ENCODE peak calls at places on chromosomes 3 and 15, in four cellular contexts. H is right cardiac atrium, Q is small intestine, K is Peyer's patch. U is an unnamed sample.

GRCh38 chr3:85360742-85361387 is 402.1 kb downstream of the CADM2 start:
- DNase-seq in Q (peak), H (no peak), K (no peak), U (peak)

GRCh38 chr3:59212128-59212764 is 162.4 kb upstream of the CFAP20DC start:
- DNase-seq in Q (peak), K (no peak), H (no peak), U (no peak)

GRCh38 chr3:62201438-62202035 is 171.8 kb downstream of the FEZF2 start:
- DNase-seq in H (no peak), K (no peak), Q (peak), U (no peak)

GRCh38 chr3:135017494-135017893 is 222.4 kb downstream of the EPHB1 start:
- DNase-seq in Q (no peak), H (no peak), K (no peak), U (no peak)

GRCh38 chr15:66359740-66360139 is 3.3 kb upstream of the TIPIN start:
- DNase-seq in K (no peak), Q (peak), H (no peak), U (no peak)

GRCh38 chr3:73432021-73432722 is 192.6 kb downstream of the PDZRN3 start:
- DNase-seq in Q (peak), K (no peak), H (no peak), U (peak)

GRCh38 chr3:123449986-123450474 is 1.1 kb upstream of the ADCY5 start:
- DNase-seq in Q (no peak), H (peak), K (no peak), U (peak)

GRCh38 chr3:171157286-171157685 is 130.8 kb upstream of the SLC2A2 start:
- DNase-seq in H (peak), K (no peak), Q (no peak), U (peak)

GRCh38 chr3:149579838-149580542 is 77.8 kb downstream of the WWTR1 start:
- DNase-seq in Q (no peak), H (no peak), K (no peak), U (no peak)

GRCh38 chr3:115698851-115699535 is 75.7 kb downstream of the GAP43 start:
- DNase-seq in K (no peak), H (no peak), Q (no peak), U (no peak)

GRCh38 chr3:169998668-169999131 is 32.1 kb downstream of the SEC62 start:
- DNase-seq in H (no peak), K (no peak), Q (no peak), U (no peak)

GRCh38 chr15:57565326-57565725 is 26.4 kb upstream of the MYZAP start:
- DNase-seq in Q (peak), H (no peak), K (peak), U (no peak)

GRCh38 chr3:188489639-188490405 is 335.9 kb downstream of the LPP start:
- DNase-seq in Q (no peak), H (no peak), K (no peak), U (no peak)

GRCh38 chr15:80559320-80559693 is 135.8 kb upstream of the ABHD17C start:
- DNase-seq in Q (no peak), K (no peak), H (no peak), U (no peak)

GRCh38 chr3:42605550-42606173 is 5.2 kb downstream of the NKTR start:
- DNase-seq in K (no peak), Q (peak), H (no peak), U (peak)

GRCh38 chr3:10667269-10667668 is 148.8 kb upstream of the SLC6A11 start:
- DNase-seq in K (no peak), H (no peak), Q (no peak), U (no peak)

GRCh38 chr15:22988811-22989210 is 8.6 kb upstream of the CYFIP1 start:
- DNase-seq in Q (no peak), H (no peak), K (no peak), U (no peak)

GRCh38 chr3:150870406-150870805 is 34.8 kb downstream of the MINDY4B start:
- DNase-seq in Q (no peak), K (no peak), H (no peak), U (no peak)

GRCh38 chr3:16396202-16396601 is 117.3 kb downstream of the RFTN1 start:
- DNase-seq in H (no peak), K (no peak), Q (no peak), U (no peak)

GRCh38 chr3:194265505-194265892 is 85.6 kb downstream of the CPN2 start:
- DNase-seq in Q (no peak), K (peak), H (peak), U (peak)

GRCh38 chr3:197031315-197032285 is 2.0 kb upstream of the MELTF start:
- DNase-seq in H (peak), K (peak), Q (peak), U (peak)

GRCh38 chr3:82342521-82342920 is 581.1 kb upstream of the GBE1 start:
- DNase-seq in K (no peak), H (no peak), Q (no peak), U (no peak)

GRCh38 chr15:67479781-67480180 is 41.1 kb upstream of the C15orf61 start:
- DNase-seq in K (no peak), H (no peak), Q (no peak), U (no peak)

GRCh38 chr3:65883614-65884013 is 155.1 kb downstream of the MAGI1 start:
- DNase-seq in K (no peak), H (no peak), Q (peak), U (no peak)

DNA sequence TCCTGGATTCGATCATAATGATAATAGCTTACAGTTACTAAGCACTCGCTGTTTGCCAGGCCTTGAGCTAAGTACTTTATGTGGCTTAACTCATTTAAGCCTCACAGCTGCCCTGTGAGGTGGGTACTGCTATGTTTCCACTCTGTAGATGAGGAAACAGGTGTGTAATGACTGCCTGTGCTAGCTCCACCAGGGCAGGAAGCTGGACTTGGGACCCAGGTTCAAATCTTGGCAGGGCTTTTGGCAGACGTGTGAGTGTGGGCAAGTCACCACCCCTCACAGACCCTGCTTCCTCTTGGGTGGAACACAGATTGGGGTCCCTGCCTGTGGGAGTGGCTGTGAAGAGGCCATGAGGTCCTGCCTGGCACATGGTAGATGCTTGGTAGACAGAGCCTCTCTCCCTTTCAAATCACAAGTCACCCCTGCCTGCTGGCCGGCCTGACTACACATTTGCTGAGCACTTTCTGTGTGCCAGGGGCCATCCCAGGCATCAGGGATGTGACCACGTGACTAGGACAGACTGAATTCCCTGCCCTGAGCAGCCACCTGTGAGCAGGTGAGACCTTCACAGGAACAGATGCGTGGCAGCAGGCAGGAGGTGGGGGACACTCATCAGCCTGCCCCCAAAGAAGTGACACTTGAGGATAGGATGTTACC is 3.7 kb downstream of the EFCC1 start:
- DNase-seq in Q (peak), K (no peak), H (no peak), U (no peak)
- H3K4me3 ChIP-seq in Q (no peak), K (no peak), H (no peak), U (no peak)

GRCh38 chr3:98574157-98574556 is 19.3 kb downstream of the CPOX start:
- DNase-seq in H (no peak), K (no peak), Q (no peak), U (no peak)

GRCh38 chr3:98568402-98568801 is 25.0 kb downstream of the CPOX start:
- DNase-seq in K (no peak), H (no peak), Q (no peak), U (no peak)

GRCh38 chr3:98567646-98568280 is 25.6 kb downstream of the CPOX start:
- DNase-seq in Q (no peak), H (no peak), K (no peak), U (no peak)

GRCh38 chr3:98577178-98577895 is 16.1 kb downstream of the CPOX start:
- DNase-seq in Q (no peak), K (no peak), H (no peak), U (no peak)

DNA sequence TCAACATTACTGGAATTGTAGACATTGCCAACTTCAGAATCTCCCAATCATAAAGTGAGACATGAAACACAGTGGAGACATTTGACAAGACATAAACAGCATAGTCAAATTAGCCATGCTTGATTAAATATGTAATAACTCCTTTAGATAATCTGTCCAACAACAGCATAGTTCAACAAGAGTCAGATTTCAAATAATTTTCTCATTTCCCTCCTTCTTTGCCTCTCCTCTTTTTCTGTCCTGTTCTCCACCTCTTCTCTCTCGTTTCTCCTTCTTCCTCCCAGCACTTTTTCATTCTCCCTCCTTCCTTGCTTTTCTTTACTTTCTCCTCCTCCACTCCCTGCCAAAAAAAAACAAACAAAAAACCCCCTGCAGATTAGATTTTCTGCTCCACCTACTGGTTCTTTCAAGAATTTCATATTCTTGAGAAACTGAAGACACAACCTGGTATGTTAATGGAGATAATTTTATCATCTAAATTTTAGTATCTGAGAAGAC is 20.1 kb downstream of the CPOX start:
- DNase-seq in K (no peak), Q (peak), H (no peak), U (no peak)
- H3K4me3 ChIP-seq in K (no peak), Q (no peak), H (no peak), U (no peak)

GRCh38 chr3:98734737-98735136 is 28.4 kb upstream of the ST3GAL6 start:
- DNase-seq in H (no peak), K (no peak), Q (no peak), U (no peak)
- H3K4me3 ChIP-seq in H (peak), K (no peak), Q (no peak), U (no peak)

GRCh38 chr3:141484701-141485287 is 2.0 kb upstream of the RASA2 start:
- DNase-seq in Q (no peak), K (no peak), H (no peak), U (no peak)

GRCh38 chr3:141486735-141487418 is at the start of gene RASA2:
- DNase-seq in Q (peak), H (peak), K (peak), U (peak)

GRCh38 chr3:141486416-141486734 is 452 bp upstream of the RASA2 start:
- DNase-seq in H (no peak), K (no peak), Q (peak), U (no peak)

GRCh38 chr3:141487419-141488345 is 855 bp downstream of the RASA2 start:
- DNase-seq in K (peak), Q (peak), H (peak), U (peak)

DNA sequence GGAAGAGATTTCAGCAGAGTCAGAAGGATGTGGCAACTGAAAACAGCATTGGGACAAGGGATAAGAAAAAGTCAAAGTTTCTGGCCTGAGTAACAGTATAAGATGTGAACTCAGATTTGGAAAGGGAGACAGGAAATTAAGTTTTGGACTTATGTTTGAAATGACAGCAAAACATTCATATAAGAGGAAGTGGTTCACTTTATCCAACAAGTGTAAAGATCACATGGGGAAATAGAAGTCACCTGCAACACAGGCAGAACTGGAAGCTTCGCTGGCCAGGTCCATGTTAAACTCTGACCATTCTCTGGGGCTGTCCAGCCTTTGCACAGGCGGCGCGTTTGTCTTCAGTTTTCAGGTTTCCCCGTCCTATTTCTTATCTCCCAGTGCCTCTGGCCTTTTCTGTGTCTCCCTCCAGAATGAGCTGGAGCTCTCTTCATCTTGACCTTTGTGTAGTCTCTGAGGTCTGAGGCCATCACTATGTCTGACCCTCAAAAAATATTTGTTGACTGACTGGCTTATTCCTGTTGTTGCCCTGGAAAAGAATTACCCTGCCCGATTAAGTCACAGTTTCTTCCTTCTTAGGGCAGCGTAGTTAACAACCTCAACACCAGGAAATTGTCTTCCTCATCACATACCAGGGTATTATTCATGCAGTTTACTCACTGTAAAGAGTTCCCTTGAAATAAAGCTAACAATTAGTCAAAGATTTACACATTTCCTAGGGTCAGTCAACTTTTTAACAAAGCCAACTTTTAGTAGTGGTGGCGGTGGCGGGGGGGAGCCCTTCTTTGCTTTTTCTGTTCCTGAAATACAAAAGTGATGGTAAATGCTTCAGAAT is 1.0 kb upstream of the RASA2 start:
- DNase-seq in H (no peak), K (peak), Q (peak), U (no peak)
- H3K4me3 ChIP-seq in H (peak), K (peak), Q (no peak), U (no peak)

DNA sequence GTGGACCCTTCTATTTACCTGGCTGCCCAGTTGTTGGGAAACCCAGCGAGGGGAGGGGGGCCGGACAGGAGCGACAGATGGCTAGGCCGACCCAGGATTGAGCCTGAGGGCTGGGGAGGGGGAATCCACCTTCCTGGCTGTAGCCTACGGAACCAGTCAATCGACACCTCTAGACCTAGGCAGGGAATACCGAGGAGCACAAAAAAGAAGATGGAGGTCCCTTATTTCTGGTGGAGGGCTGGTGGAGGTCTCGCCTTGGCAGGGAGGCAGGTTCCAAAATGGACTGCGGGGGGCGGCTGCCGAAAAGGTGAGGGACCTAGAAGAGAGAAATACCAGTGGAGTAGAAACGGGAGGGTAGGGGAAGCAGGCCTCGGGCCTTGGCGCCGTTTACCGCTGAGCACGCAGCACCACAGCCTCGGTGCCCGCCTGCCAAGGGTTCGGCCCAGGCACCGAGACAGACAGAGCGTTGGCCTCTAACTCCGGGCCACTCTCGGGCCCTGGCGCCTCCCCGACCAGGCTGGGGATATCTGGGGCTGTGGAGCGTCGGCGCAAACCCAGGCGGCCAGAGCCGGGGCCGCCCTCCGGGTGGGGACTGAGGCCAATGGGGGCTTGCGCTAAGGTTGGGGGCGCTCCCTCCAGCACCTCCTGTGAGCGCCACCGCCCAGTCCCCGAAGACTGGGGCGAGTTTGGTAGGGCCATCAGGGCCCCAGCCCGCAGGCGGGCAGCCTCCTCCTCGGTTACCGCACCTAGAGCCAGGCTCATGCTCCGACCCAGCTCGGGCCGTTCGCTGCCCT is 1.6 kb downstream of the ANKRD63 start:
- DNase-seq in Q (no peak), K (no peak), H (peak), U (no peak)
- H3K4me3 ChIP-seq in Q (no peak), K (peak), H (peak), U (no peak)